ENCODE peak calls at places on chromosome 1, in five cellular contexts. R, T, N, M and V are unnamed samples.
A peak's percentile ranks its signal among the peaks of the same experiment; 100 is the strongest.

GRCh38 chr1:12677565-12677964 is 33.7 kb downstream of the AADACL4 start:
- ATAC-seq in M (no peak), R (no peak), N (no peak), T (peak; percentile 86), V (no peak)

GRCh38 chr1:41317356-41317755 is 43.9 kb upstream of the FOXO6 start:
- ATAC-seq in N (peak; percentile 27), M (no peak), T (no peak), R (no peak), V (no peak)

GRCh38 chr1:160204526-160205241 is 500 bp upstream of the PEA15 start:
- ATAC-seq in N (peak; percentile 20), T (no peak), M (peak; percentile 23), R (no peak), V (no peak)

GRCh38 chr1:240117930-240118329 is 26.2 kb downstream of the FMN2 start:
- ATAC-seq in T (no peak), M (no peak), R (no peak), N (no peak), V (no peak)

GRCh38 chr1:225468270-225469020 is 40.6 kb upstream of the LBR start:
- ATAC-seq in N (no peak), T (peak; percentile 16), R (no peak), M (no peak), V (no peak)

GRCh38 chr1:161763522-161764098 is 2.5 kb upstream of the ATF6 start:
- ATAC-seq in R (peak; percentile 44), M (no peak), N (peak; percentile 67), T (no peak), V (no peak)

GRCh38 chr1:234164098-234164709 is 209.1 kb upstream of the COA6 start:
- ATAC-seq in T (no peak), M (no peak), N (no peak), R (no peak), V (no peak)

GRCh38 chr1:88462481-88463261 is 221.4 kb upstream of the PKN2 start:
- ATAC-seq in R (peak; percentile 86), M (peak; percentile 25), N (peak; percentile 95), T (peak; percentile 88), V (peak; percentile 78)

GRCh38 chr1:101164776-101165175 is 72.0 kb upstream of the S1PR1 start:
- ATAC-seq in M (no peak), R (no peak), T (no peak), N (no peak), V (no peak)

GRCh38 chr1:95226781-95227660 is 7.0 kb upstream of the RWDD3 start:
- ATAC-seq in M (no peak), N (no peak), T (peak; percentile 58), R (no peak), V (no peak)

GRCh38 chr1:165645654-165646366 is 14.8 kb downstream of the MGST3 start:
- ATAC-seq in N (peak; percentile 91), T (peak; percentile 68), M (peak; percentile 53), R (peak; percentile 92), V (no peak)